ENCODE peak calls at places on chromosomes 2 and 18, in six cellular contexts. D, I, L, Y, K and A are unnamed samples.

GRCh38 chr2:204454672-204455380 is 90.4 kb upstream of the PARD3B start:
- DNase-seq in D (no peak), I (no peak), L (no peak), Y (no peak), K (no peak), A (no peak)

GRCh38 chr18:79483971-79484491 is 88.3 kb downstream of the NFATC1 start:
- DNase-seq in D (peak), I (no peak), L (no peak), Y (no peak), K (no peak), A (no peak)

GRCh38 chr2:206540757-206541156 is 97.4 kb downstream of the ADAM23 start:
- DNase-seq in D (no peak), I (no peak), L (no peak), Y (no peak), K (no peak), A (no peak)

GRCh38 chr2:173193925-173194324 is 118.3 kb downstream of the MAP3K20 start:
- DNase-seq in D (no peak), I (no peak), L (no peak), Y (no peak), K (no peak), A (no peak)

GRCh38 chr2:203685081-203685621 is 21.3 kb upstream of the CD28 start:
- DNase-seq in D (no peak), I (no peak), L (no peak), Y (no peak), K (no peak), A (no peak)

GRCh38 chr18:32167980-32168379 is 21.9 kb upstream of the MEP1B start:
- DNase-seq in D (no peak), I (no peak), L (no peak), Y (no peak), K (no peak), A (no peak)

GRCh38 chr2:107932986-107933385 is 53.3 kb upstream of the SLC5A7 start:
- DNase-seq in D (no peak), I (no peak), L (no peak), Y (no peak), K (no peak), A (no peak)

GRCh38 chr18:6355789-6356589 is 58.7 kb downstream of the L3MBTL4 start:
- DNase-seq in D (no peak), I (no peak), L (no peak), Y (no peak), K (no peak), A (no peak)

GRCh38 chr2:222703866-222704265 is 32.4 kb downstream of the MOGAT1 start:
- DNase-seq in D (no peak), I (no peak), L (no peak), Y (no peak), K (no peak), A (no peak)

GRCh38 chr2:224433442-224433841 is 31.5 kb upstream of the FAM124B start:
- DNase-seq in D (no peak), I (no peak), L (no peak), Y (no peak), K (no peak), A (no peak)

GRCh38 chr2:239383036-239383795 is 17.6 kb downstream of the HDAC4 start:
- DNase-seq in D (peak), I (no peak), L (no peak), Y (no peak), K (no peak), A (no peak)

GRCh38 chr2:73931531-73932500 is 5.1 kb downstream of the DGUOK start:
- DNase-seq in D (no peak), I (no peak), L (no peak), Y (no peak), K (no peak), A (no peak)

GRCh38 chr2:726158-726557 is 49.0 kb upstream of the TMEM18 start:
- DNase-seq in D (no peak), I (no peak), L (no peak), Y (no peak), K (no peak), A (no peak)

GRCh38 chr18:75422341-75422910 is 5.1 kb downstream of the SMIM21 start:
- DNase-seq in D (no peak), I (no peak), L (no peak), Y (no peak), K (no peak), A (no peak)

GRCh38 chr2:197092431-197092830 is 165.9 kb upstream of the PGAP1 start:
- DNase-seq in D (no peak), I (no peak), L (peak), Y (no peak), K (no peak), A (no peak)

GRCh38 chr2:202950592-202950991 is 38.5 kb downstream of the CARF start:
- DNase-seq in D (no peak), I (no peak), L (no peak), Y (no peak), K (no peak), A (no peak)

GRCh38 chr18:79859314-79859713 is 61.6 kb downstream of the KCNG2 start:
- DNase-seq in D (no peak), I (peak), L (no peak), Y (no peak), K (no peak), A (no peak)

GRCh38 chr2:9252002-9252357 is 45.4 kb downstream of the ASAP2 start:
- DNase-seq in D (no peak), I (no peak), L (no peak), Y (no peak), K (peak), A (no peak)

GRCh38 chr2:27078267-27079194 is at the start of gene EMILIN1:
- DNase-seq in D (peak), I (peak), L (peak), Y (no peak), K (no peak), A (no peak)
- TF ChIP-seq CTCF in D (no peak), I (no peak), L (peak), Y (no peak), K (no peak), A (no peak)

GRCh38 chr2:200575957-200576356 is 9.9 kb upstream of the AOX1 start:
- DNase-seq in D (no peak), I (no peak), L (no peak), Y (no peak), K (no peak), A (no peak)
- TF ChIP-seq CTCF in D (peak), I (no peak), L (peak), Y (peak), K (no peak), A (peak)

GRCh38 chr2:85831735-85832134 is 57.1 kb downstream of the ST3GAL5 start:
- DNase-seq in D (no peak), I (no peak), L (no peak), Y (no peak), K (no peak), A (no peak)

GRCh38 chr2:85826990-85827878 is 61.6 kb downstream of the ST3GAL5 start:
- DNase-seq in D (peak), I (peak), L (peak), Y (peak), K (peak), A (peak)

GRCh38 chr2:85828725-85829124 is 60.1 kb downstream of the ST3GAL5 start:
- DNase-seq in D (no peak), I (no peak), L (no peak), Y (no peak), K (peak), A (no peak)

GRCh38 chr2:85827879-85828569 is 60.8 kb downstream of the ST3GAL5 start:
- DNase-seq in D (no peak), I (no peak), L (no peak), Y (no peak), K (no peak), A (no peak)

GRCh38 chr2:85830645-85831044 is 58.1 kb downstream of the ST3GAL5 start:
- DNase-seq in D (no peak), I (no peak), L (no peak), Y (no peak), K (no peak), A (no peak)
- TF ChIP-seq CTCF in D (no peak), I (no peak), L (no peak), Y (peak), K (no peak), A (peak)

GRCh38 chr2:187655001-187655400 is 100.8 kb upstream of the TFPI start:
- DNase-seq in D (no peak), I (no peak), L (no peak), Y (no peak), K (no peak), A (no peak)

GRCh38 chr2:187656123-187656522 is 101.9 kb upstream of the TFPI start:
- DNase-seq in D (no peak), I (no peak), L (no peak), Y (no peak), K (no peak), A (no peak)

GRCh38 chr2:187658952-187659525 is 104.8 kb upstream of the TFPI start:
- DNase-seq in D (no peak), I (no peak), L (peak), Y (peak), K (no peak), A (no peak)

DNA sequence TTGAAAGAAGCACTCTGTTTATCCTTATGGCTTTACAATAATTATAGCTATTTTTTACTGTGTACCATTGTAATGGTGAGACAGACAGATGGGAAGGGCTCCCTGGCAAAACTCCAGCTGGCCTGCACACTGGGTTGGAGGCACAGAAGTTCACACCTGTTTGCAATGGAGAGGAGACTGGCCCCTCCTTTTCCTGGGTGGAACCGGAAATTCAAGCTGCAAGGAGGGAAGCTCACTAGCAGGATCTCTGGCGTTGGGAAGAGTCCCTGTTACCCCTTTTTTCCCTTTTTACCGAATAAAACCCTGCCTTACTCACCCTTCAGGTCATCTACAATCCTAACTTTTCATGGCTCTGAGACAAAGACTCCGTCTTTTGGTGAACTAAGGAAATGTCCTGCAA is 100.3 kb upstream of the TFPI start:
- DNase-seq in D (no peak), I (no peak), L (no peak), Y (no peak), K (no peak), A (no peak)
- TF ChIP-seq CTCF in D (no peak), I (no peak), L (no peak), Y (no peak), K (no peak), A (no peak)

GRCh38 chr18:55833543-55833942 is 245.6 kb upstream of the TCF4 start:
- DNase-seq in D (no peak), I (no peak), L (no peak), Y (no peak), K (peak), A (no peak)

DNA sequence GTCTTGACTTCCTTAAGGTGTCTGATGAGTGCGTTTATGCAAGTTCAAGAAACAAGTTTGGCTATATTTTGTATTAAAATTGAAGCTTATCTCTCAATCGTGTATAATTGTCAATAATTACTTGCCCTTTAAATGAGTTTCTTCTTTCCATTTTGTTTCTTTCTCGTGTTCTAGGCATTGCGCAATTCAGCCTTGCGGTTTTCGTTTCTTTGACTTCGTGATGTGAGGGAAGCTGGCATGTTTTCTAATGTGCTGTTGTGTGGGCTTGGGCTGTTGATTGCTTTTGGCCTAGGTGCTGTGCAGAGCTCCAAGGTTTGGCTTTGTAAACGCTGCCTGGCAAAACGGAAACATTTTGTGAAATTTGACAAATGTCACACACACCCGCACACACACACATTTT is 242.5 kb upstream of the TCF4 start:
- DNase-seq in D (no peak), I (no peak), L (no peak), Y (no peak), K (no peak), A (no peak)
- TF ChIP-seq CTCF in D (no peak), I (no peak), L (no peak), Y (no peak), K (no peak), A (no peak)

GRCh38 chr2:15670981-15671380 is 79.3 kb downstream of the DDX1 start:
- DNase-seq in D (no peak), I (no peak), L (no peak), Y (no peak), K (no peak), A (no peak)

GRCh38 chr2:15672961-15673918 is 81.6 kb downstream of the DDX1 start:
- DNase-seq in D (no peak), I (no peak), L (no peak), Y (no peak), K (peak), A (no peak)

GRCh38 chr2:15671409-15671808 is 79.7 kb downstream of the DDX1 start:
- DNase-seq in D (no peak), I (no peak), L (no peak), Y (no peak), K (peak), A (no peak)

GRCh38 chr2:15670469-15670868 is 78.8 kb downstream of the DDX1 start:
- DNase-seq in D (no peak), I (no peak), L (no peak), Y (no peak), K (no peak), A (no peak)

DNA sequence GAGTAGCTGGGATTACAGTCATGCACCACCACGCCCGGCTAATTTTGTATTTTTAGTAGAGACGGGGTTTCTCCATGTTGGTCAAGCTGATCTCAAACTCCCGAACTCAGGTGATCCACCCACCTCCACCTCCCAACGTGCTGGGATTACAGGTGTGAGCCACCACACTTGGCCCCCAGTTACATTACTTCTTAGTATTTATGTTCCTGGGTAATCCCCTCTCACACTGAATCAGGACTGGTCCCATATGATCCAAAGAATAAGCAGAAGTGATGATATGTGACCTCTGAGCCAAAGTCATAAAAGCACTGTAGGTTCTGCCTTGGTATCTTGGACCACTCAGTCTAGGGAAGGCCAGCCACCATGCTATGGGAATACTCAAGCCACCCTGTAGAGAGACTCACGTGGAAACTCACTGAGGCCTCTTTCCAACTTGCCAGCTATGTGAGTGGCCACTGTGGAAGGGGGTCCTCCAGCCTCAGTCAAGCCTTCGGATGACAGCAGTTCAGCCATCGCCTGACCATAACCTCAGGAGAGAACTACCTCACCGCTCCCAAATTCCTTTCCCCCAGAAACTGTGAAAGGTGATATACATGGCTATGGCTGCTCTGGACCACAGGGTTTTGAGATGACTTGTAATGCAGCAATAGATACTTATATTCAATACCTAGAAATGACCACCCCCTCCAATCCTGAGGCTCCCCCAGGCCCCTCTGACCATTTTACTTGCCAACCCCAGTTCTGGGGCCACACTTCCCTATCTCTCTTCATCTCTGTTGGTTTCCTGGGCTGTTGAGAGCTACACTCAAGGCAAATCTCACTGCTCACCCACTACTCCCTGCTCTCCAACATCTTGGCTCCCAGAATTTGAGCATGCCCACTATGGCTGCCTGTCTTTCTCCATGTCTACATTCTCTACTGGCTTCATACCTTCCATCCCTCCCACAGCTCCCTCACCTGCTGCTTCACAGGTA is 80.5 kb downstream of the DDX1 start:
- DNase-seq in D (no peak), I (no peak), L (no peak), Y (no peak), K (no peak), A (no peak)
- TF ChIP-seq CTCF in D (no peak), I (no peak), L (no peak), Y (no peak), K (no peak), A (no peak)

GRCh38 chr2:42133771-42134195 is 35.4 kb upstream of the EML4 start:
- DNase-seq in D (no peak), I (no peak), L (peak), Y (no peak), K (no peak), A (no peak)
- TF ChIP-seq CTCF in D (no peak), I (no peak), L (no peak), Y (no peak), K (no peak), A (no peak)

DNA sequence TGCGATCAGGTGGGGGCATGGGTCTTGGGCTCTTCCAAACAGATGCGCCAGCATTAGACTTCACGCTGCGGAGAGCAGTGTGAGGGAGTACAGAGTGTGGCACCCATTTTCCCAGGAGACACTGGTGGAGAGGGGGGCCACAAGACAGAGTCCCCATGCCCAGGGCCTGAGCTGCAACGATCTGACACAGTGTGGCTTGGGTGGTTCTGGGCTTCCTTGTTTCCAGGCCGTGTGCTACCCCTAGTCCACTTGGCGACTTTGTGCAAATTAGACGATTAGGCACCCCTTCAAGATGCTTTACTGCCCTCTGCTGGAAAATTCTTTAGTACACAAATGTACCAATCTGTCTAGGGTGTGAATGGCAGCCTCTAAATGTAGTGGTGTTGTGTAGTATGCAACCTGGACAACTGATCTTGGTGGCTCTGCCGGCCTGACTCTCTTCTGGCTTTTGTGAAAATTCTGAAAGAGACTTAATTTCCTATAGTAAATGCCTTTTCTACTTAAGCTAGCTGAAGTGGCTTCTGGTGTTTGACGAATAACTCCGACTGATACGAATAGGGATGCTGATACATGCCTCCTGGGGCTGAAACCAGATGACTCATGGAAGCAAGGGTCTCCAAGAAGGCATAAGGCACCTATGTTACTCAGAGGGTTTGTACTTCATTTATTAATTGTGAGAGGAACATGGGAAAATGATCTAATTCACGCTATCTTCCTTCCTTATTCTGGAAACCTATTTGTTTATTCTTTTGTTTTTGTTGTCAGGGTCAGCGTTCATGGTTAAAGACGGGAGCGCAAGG is 92.3 kb upstream of the SMAD2 start:
- DNase-seq in D (no peak), I (no peak), L (peak), Y (peak), K (no peak), A (no peak)
- TF ChIP-seq CTCF in D (peak), I (peak), L (peak), Y (peak), K (peak), A (peak)

GRCh38 chr2:151407281-151407680 is 2.4 kb upstream of the RIF1 start:
- DNase-seq in D (no peak), I (no peak), L (no peak), Y (no peak), K (no peak), A (no peak)

GRCh38 chr2:151409601-151410484 is at the start of gene RIF1:
- DNase-seq in D (peak), I (peak), L (peak), Y (peak), K (peak), A (peak)

GRCh38 chr2:151405376-151405775 is 4.3 kb upstream of the RIF1 start:
- DNase-seq in D (no peak), I (no peak), L (no peak), Y (no peak), K (no peak), A (no peak)

GRCh38 chr2:151408788-151409600 is 708 bp upstream of the RIF1 start:
- DNase-seq in D (no peak), I (no peak), L (no peak), Y (no peak), K (no peak), A (no peak)

DNA sequence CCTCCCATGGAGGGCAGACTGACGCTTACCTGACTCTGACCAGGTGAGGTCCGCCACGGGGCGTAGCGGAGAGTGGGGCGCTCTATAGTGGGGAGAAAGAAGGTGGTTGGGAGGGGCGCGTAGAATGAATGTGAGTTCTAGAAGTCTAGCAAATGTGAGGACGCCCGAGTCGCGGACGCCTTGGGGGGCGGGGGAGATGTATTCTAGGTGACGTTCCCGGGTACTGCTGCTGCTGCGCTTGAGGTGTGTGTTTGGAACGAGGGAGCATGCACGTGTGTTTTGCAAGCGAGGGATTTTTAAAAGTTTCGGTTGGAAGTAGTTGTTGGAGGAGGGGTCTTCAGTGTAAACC is 757 bp downstream of the RIF1 start:
- DNase-seq in D (no peak), I (no peak), L (peak), Y (peak), K (peak), A (peak)
- TF ChIP-seq CTCF in D (no peak), I (no peak), L (no peak), Y (peak), K (no peak), A (no peak)